ENCODE peak calls at places on chromosomes 13 and 19, in four cellular contexts. P is right lobe of liver, Q is mucosa of descending colon, W is heart left ventricle. C is an unnamed sample.
A peak's percentile ranks its signal among the peaks of the same experiment; 100 is the strongest.

GRCh38 chr19:35144600-35145436 is 1.8 kb downstream of the FXYD7 start:
- DNase-seq in Q (peak; percentile 80), P (no peak), W (no peak), C (no peak)

GRCh38 chr19:48480151-48480475 is 10.9 kb downstream of the CYTH2 start:
- DNase-seq in P (no peak), W (peak; percentile 82), Q (peak; percentile 65), C (no peak)

GRCh38 chr13:113595131-113595530 is 10.6 kb downstream of the TFDP1 start:
- DNase-seq in Q (no peak), P (no peak), W (no peak), C (no peak)

GRCh38 chr19:3137139-3137538 is 1.3 kb downstream of the GNA15 start:
- DNase-seq in Q (no peak), P (no peak), W (peak; percentile 54), C (no peak)

GRCh38 chr13:106464076-106464475 is 71.4 kb downstream of the EFNB2 start:
- DNase-seq in Q (no peak), P (no peak), W (no peak), C (no peak)

GRCh38 chr13:109256866-109257760 is 529.3 kb downstream of the IRS2 start:
- DNase-seq in P (no peak), Q (no peak), W (no peak), C (no peak)

GRCh38 chr13:93881418-93881817 is 598.1 kb downstream of the DCT start:
- DNase-seq in Q (no peak), P (no peak), W (no peak), C (no peak)

GRCh38 chr19:34574704-34575103 is 93.1 kb downstream of the WTIP start:
- DNase-seq in P (no peak), Q (no peak), W (no peak), C (no peak)

GRCh38 chr19:33282036-33282686 is 20.2 kb downstream of the CEBPA start:
- DNase-seq in W (no peak), Q (no peak), P (no peak), C (no peak)

GRCh38 chr13:32940601-32941000 is 75.6 kb upstream of the KL start:
- DNase-seq in Q (peak; percentile 26), P (no peak), W (peak; percentile 74), C (no peak)

GRCh38 chr19:11479470-11480080 is 1.3 kb downstream of the ELAVL3 start:
- DNase-seq in P (no peak), W (no peak), Q (peak; percentile 69), C (peak; percentile 76)

GRCh38 chr13:93758575-93758974 is 532.0 kb downstream of the GPC6 start:
- DNase-seq in Q (no peak), P (no peak), W (no peak), C (no peak)

GRCh38 chr13:49388256-49388655 is 55.6 kb downstream of the CAB39L start:
- DNase-seq in W (no peak), Q (no peak), P (no peak), C (no peak)

GRCh38 chr13:73522937-73523336 is 464.1 kb downstream of the KLF5 start:
- DNase-seq in P (no peak), W (no peak), Q (no peak), C (no peak)

GRCh38 chr13:96397807-96398206 is 307.9 kb downstream of the HS6ST3 start:
- DNase-seq in P (no peak), Q (no peak), W (no peak), C (no peak)

GRCh38 chr13:97446448-97446847 is 12.5 kb downstream of the RAP2A start:
- DNase-seq in W (no peak), Q (no peak), P (no peak), C (no peak)

GRCh38 chr19:1619094-1619439 is 13.8 kb upstream of the UQCR11 start:
- DNase-seq in W (no peak), P (no peak), Q (no peak), C (no peak)

GRCh38 chr19:1619703-1620102 is 14.4 kb upstream of the UQCR11 start:
- DNase-seq in Q (no peak), P (no peak), W (no peak), C (no peak)

GRCh38 chr19:1616396-1616795 is 11.1 kb upstream of the UQCR11 start:
- DNase-seq in Q (no peak), W (no peak), P (no peak), C (no peak)

GRCh38 chr19:1616875-1617274 is 11.6 kb upstream of the UQCR11 start:
- DNase-seq in W (no peak), P (no peak), Q (no peak), C (no peak)

GRCh38 chr19:1618157-1619093 is 13.2 kb upstream of the UQCR11 start:
- DNase-seq in Q (peak; percentile 61), W (no peak), P (no peak), C (no peak)
- TF ChIP-seq CTCF in Q (no peak), W (no peak), P (peak; percentile 27), C (peak; percentile 54)

DNA sequence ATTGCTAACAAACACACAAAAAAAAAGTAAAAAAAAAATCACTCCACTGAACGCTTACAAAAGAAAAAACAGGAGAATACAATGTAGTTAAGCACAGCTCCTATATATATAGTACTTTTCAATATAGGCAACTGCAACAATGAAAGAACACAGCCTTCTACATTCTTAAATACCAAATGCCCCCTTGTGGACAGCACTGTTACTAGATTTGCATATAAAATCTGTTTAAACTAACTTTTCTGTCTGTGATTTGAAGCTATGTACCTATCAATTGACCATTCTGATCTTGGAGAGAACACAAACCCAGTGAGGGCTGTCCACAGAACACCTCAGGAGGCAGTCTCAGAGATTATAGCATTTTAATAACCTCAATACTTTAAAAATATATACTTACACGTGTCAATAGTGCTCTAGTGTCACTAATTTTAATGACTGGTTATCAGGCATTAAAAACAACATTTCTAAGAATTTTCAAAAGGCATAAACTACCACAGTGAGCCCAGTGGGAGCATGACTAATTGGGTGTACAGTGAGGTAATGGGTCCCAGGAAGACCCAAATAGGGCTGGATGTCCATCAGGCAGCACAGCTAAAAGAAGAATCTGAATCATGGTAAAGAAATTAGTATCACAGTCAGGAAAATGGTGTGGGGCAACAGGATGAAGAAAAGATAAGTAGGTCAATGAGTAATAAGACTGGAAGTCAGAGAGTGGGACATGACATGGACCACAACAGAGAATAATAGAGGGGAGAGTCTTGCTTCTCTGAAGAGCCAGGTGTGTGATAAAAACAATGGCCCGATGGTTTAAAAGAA is 22.2 kb downstream of the CCDC169 start:
- DNase-seq in W (no peak), P (no peak), Q (no peak), C (peak; percentile 23)
- TF ChIP-seq CTCF in W (peak; percentile 48), P (peak; percentile 52), Q (no peak), C (peak; percentile 79)

DNA sequence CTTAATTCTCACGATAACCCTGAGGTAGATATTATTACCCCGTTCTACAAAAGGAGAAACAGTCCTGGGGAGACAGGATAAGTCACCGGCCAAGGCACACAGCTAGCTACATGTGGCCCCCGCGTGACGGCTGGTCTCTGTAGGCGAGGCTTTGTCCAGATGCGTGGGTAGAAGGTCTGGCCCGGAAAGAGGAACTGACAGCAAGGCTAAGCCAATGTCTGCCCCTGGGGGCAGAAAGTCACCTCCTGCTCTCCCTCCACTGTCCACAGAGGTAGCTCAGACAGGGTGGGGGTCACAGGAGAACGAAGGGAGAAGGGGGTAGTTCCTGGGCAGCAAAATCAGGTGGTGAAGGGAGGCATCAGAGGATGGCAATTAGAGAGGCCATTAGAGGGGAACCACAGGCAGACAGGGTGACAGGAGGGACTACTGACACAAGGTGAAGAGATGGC is 1.8 kb downstream of the APOC4 start:
- DNase-seq in W (peak; percentile 67), P (peak; percentile 88), Q (no peak), C (no peak)
- TF ChIP-seq CTCF in W (no peak), P (no peak), Q (no peak), C (no peak)

DNA sequence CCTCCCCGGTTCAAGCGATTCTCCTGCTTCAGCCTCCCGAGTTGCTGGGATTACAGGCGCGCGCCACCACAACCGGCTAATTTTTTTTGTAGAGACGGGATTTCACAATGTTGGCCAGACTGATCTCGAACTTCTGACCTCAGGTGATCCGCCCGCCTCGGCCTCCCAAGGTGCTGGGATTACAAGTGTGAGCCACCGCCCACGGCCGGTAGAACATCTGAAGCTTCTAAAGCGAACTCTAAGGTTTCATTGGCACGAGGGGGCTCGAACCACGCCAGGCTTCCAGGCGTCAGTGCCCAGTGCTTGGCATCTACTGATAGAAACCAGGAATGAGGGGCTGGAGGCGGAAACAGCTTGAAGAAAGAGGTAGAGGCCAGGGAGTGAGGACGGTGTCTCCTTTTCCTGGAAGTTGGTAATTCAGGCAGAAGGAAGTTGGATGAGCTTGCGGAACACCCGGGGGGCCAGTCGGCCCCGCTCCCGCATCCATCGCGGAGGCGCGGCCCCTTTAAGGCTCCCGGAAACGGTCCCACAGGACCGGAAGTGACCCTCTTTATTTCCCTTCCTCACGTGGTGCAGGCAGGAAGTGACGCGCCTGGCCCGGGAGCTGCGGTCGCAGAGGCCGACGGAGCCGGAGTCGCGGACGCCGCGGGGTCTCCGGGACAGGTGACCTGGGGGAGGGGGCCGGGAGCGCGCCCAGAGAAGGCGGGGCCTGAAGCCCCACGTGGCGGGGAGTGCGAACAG is at the start of gene CCDC9:
- DNase-seq in W (peak; percentile 97), Q (peak; percentile 97), P (peak; percentile 98), C (peak; percentile 90)
- TF ChIP-seq CTCF in W (no peak), Q (no peak), P (no peak), C (no peak)

DNA sequence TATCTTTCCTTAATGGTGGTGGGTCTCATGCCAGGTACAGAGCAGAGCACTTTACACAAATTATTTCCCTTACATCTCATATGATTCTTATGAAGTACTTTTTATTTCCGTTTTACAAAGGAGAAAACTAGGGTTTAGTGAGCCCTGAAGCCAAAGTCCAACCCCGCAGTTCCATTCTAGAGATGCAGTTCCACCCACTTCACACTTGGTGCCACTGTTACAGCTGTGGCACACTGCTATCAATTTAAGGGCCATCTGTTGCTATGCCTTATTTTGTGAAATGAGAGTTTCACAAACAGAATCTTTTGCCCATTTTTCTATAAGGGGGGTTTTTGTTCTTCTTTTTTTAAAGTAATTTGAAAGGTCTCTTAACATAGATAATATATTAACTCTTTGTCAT is 12.9 kb downstream of the MIPEP start:
- DNase-seq in W (no peak), P (no peak), Q (no peak), C (no peak)
- TF ChIP-seq CTCF in W (no peak), P (peak; percentile 38), Q (peak; percentile 7), C (peak; percentile 55)

GRCh38 chr13:99124046-99124400 is 76.6 kb upstream of the UBAC2 start:
- DNase-seq in Q (no peak), W (no peak), P (no peak), C (no peak)
- TF ChIP-seq CTCF in Q (no peak), W (no peak), P (no peak), C (no peak)

GRCh38 chr19:37719927-37720265 is 335 bp upstream of the ZNF607 start:
- DNase-seq in Q (no peak), W (no peak), P (no peak), C (no peak)
- TF ChIP-seq CTCF in Q (no peak), W (no peak), P (no peak), C (peak; percentile 41)

C was measured in neural crest cell.